ENCODE peak calls at places on chromosomes 13 and 19, in eight cellular contexts. G is heart left ventricle, R is HL-60, A is DND-41, C is right lobe of liver, V is lung, B is pancreas, F is right atrium auricular region. M is an unnamed sample.

GRCh38 chr19:14410054-14410774 is 8.9 kb downstream of the DDX39A start:
- DNase-seq in G (no peak), R (no peak), A (no peak), C (no peak), V (no peak), B (no peak), F (no peak), M (no peak)

GRCh38 chr19:31105761-31106160 is 243.5 kb downstream of the TSHZ3 start:
- DNase-seq in G (no peak), R (no peak), A (no peak), C (no peak), V (no peak), B (no peak), F (no peak), M (no peak)

GRCh38 chr13:79448413-79448812 is 32.5 kb upstream of the NDFIP2 start:
- DNase-seq in G (no peak), R (peak), A (peak), C (no peak), V (no peak), B (no peak), F (no peak), M (no peak)

GRCh38 chr13:73676550-73677040 is 457.6 kb downstream of the KLF12 start:
- DNase-seq in G (no peak), R (no peak), A (no peak), C (no peak), V (no peak), B (no peak), F (no peak), M (no peak)

GRCh38 chr13:41603917-41604316 is 146.6 kb downstream of the RGCC start:
- DNase-seq in G (no peak), R (peak), A (no peak), C (no peak), V (no peak), B (no peak), F (no peak), M (no peak)

GRCh38 chr13:105273665-105274222 is 1261.7 kb downstream of the EFNB2 start:
- DNase-seq in G (no peak), R (no peak), A (no peak), C (no peak), V (no peak), B (no peak), F (no peak), M (no peak)

GRCh38 chr19:11375143-11375948 is 880 bp downstream of the SWSAP1 start:
- DNase-seq in G (peak), R (peak), A (peak), C (peak), V (peak), B (peak), F (peak), M (peak)

GRCh38 chr19:18097217-18097992 is at the start of gene MAST3:
- DNase-seq in G (peak), R (peak), A (peak), C (peak), V (peak), B (peak), F (peak), M (peak)

GRCh38 chr19:29858000-29858596 is 46.3 kb downstream of the CCNE1 start:
- DNase-seq in G (no peak), R (no peak), A (peak), C (peak), V (peak), B (peak), F (no peak), M (peak)

GRCh38 chr13:74219571-74219970 is 85.4 kb upstream of the KLF12 start:
- DNase-seq in G (no peak), R (no peak), A (no peak), C (no peak), V (no peak), B (no peak), F (no peak), M (no peak)

GRCh38 chr13:64505511-64505910 is 2724.6 kb downstream of the PCDH9 start:
- DNase-seq in G (no peak), R (no peak), A (no peak), C (no peak), V (no peak), B (no peak), F (no peak), M (no peak)

GRCh38 chr13:50208826-50209335 is 193.6 kb downstream of the KCNRG start:
- DNase-seq in G (peak), R (peak), A (peak), C (peak), V (peak), B (no peak), F (peak), M (no peak)

GRCh38 chr19:46017874-46018675 is 4.8 kb downstream of the PGLYRP1 start:
- DNase-seq in G (no peak), R (no peak), A (no peak), C (peak), V (no peak), B (no peak), F (no peak), M (no peak)

GRCh38 chr19:13573268-13573667 is 67.0 kb upstream of the CACNA1A start:
- DNase-seq in G (no peak), R (no peak), A (no peak), C (no peak), V (no peak), B (no peak), F (no peak), M (no peak)

GRCh38 chr13:21216332-21216731 is 39.9 kb downstream of the MRPL57 start:
- DNase-seq in G (no peak), R (no peak), A (no peak), C (no peak), V (no peak), B (no peak), F (no peak), M (no peak)

GRCh38 chr19:47310819-47311218 is 1.2 kb downstream of the C5AR1 start:
- DNase-seq in G (peak), R (peak), A (no peak), C (peak), V (peak), B (no peak), F (no peak), M (no peak)

GRCh38 chr13:66492479-66492878 is 737.7 kb downstream of the PCDH9 start:
- DNase-seq in G (no peak), R (no peak), A (no peak), C (no peak), V (no peak), B (no peak), F (no peak), M (no peak)

GRCh38 chr19:35041548-35042055 is at the start of gene HPN:
- DNase-seq in G (no peak), R (no peak), A (no peak), C (peak), V (peak), B (peak), F (no peak), M (no peak)

GRCh38 chr13:19597523-19597922 is 35.9 kb upstream of the MPHOSPH8 start:
- DNase-seq in G (no peak), R (no peak), A (no peak), C (no peak), V (no peak), B (no peak), F (no peak), M (no peak)

GRCh38 chr19:54147676-54148075 is 10.1 kb downstream of the CNOT3 start:
- DNase-seq in G (peak), R (no peak), A (no peak), C (no peak), V (no peak), B (no peak), F (no peak), M (no peak)

GRCh38 chr19:2507109-2507508 is 31.2 kb downstream of the GADD45B start:
- DNase-seq in G (no peak), R (no peak), A (peak), C (peak), V (peak), B (peak), F (no peak), M (peak)

GRCh38 chr13:21608961-21609360 is 5.0 kb upstream of the MICU2 start:
- DNase-seq in G (no peak), R (no peak), A (no peak), C (no peak), V (no peak), B (no peak), F (no peak), M (no peak)

GRCh38 chr19:16024266-16025107 is 51.8 kb upstream of the TPM4 start:
- DNase-seq in G (no peak), R (no peak), A (no peak), C (peak), V (no peak), B (no peak), F (no peak), M (no peak)

GRCh38 chr13:109547942-109548860 is 238.2 kb downstream of the IRS2 start:
- DNase-seq in G (no peak), R (no peak), A (peak), C (no peak), V (no peak), B (no peak), F (no peak), M (no peak)

GRCh38 chr19:43809762-43810696 is 7.8 kb upstream of the LYPD5 start:
- DNase-seq in G (no peak), R (peak), A (no peak), C (no peak), V (no peak), B (no peak), F (no peak), M (peak)

GRCh38 chr19:38892841-38893240 is 6.6 kb downstream of the SIRT2 start:
- DNase-seq in G (no peak), R (no peak), A (no peak), C (no peak), V (no peak), B (no peak), F (no peak), M (no peak)

GRCh38 chr19:27776020-27776419 is 1436.9 kb downstream of the UQCRFS1 start:
- DNase-seq in G (no peak), R (peak), A (peak), C (no peak), V (no peak), B (no peak), F (peak), M (no peak)

GRCh38 chr19:32349724-32350475 is 4.5 kb downstream of the ZNF507 start:
- DNase-seq in G (no peak), R (no peak), A (no peak), C (no peak), V (no peak), B (no peak), F (no peak), M (no peak)

GRCh38 chr13:54449922-54450321 is 1421.3 kb downstream of the OLFM4 start:
- DNase-seq in G (no peak), R (no peak), A (no peak), C (no peak), V (no peak), B (no peak), F (no peak), M (no peak)

GRCh38 chr13:27171244-27171829 is at the start of gene USP12:
- DNase-seq in G (peak), R (no peak), A (peak), C (peak), V (no peak), B (no peak), F (no peak), M (no peak)

GRCh38 chr13:23671367-23671766 is 101.2 kb downstream of the TNFRSF19 start:
- DNase-seq in G (no peak), R (no peak), A (no peak), C (no peak), V (no peak), B (no peak), F (no peak), M (no peak)

GRCh38 chr13:98992355-98992754 is 14.5 kb upstream of the DOCK9 start:
- DNase-seq in G (no peak), R (no peak), A (no peak), C (no peak), V (no peak), B (no peak), F (no peak), M (no peak)

GRCh38 chr13:48769107-48769704 is 115.5 kb downstream of the CYSLTR2 start:
- DNase-seq in G (peak), R (peak), A (peak), C (no peak), V (peak), B (no peak), F (peak), M (peak)

GRCh38 chr13:110327036-110327790 is 20.1 kb downstream of the COL4A2 start:
- DNase-seq in G (no peak), R (no peak), A (no peak), C (no peak), V (no peak), B (no peak), F (no peak), M (no peak)

GRCh38 chr13:26616126-26616525 is 58.6 kb downstream of the WASF3 start:
- DNase-seq in G (no peak), R (no peak), A (no peak), C (no peak), V (no peak), B (no peak), F (no peak), M (no peak)

GRCh38 chr19:8429044-8429443 is 15.7 kb upstream of the HNRNPM start:
- DNase-seq in G (no peak), R (no peak), A (no peak), C (no peak), V (no peak), B (no peak), F (no peak), M (no peak)

GRCh38 chr19:8421484-8422461 is 8.7 kb downstream of the MARCHF2 start:
- DNase-seq in G (no peak), R (no peak), A (no peak), C (peak), V (no peak), B (peak), F (no peak), M (no peak)

GRCh38 chr19:8426283-8426682 is 13.2 kb downstream of the MARCHF2 start:
- DNase-seq in G (no peak), R (no peak), A (no peak), C (no peak), V (no peak), B (no peak), F (no peak), M (no peak)

DNA sequence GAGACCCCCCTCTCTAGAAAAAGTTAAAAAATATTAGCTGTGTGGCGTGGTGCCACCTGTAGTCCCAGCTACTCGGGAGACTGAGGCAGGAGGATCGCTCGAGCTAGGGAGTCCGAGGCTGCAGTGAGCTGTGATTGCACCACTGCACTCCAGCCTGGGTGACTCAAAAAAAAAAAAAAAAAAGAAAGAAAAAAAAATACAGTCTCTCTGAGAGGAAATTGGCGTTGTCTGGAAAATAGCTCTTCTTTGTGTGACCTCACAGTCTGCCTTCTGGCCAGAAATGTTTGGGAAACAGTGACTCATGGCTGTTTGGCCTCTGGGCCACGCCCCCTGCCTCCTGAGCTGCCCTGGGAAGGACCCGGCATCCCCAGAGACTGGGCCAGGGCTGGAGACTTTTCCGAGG is 10.7 kb downstream of the MARCHF2 start:
- DNase-seq in G (peak), R (peak), A (no peak), C (peak), V (peak), B (peak), F (peak), M (no peak)
- H3K27ac ChIP-seq in G (peak), R (peak), A (no peak), C (peak), V (peak), B (no peak), F (peak), M (no peak)

GRCh38 chr13:112700291-112701060 is 10.6 kb downstream of the ATP11A start:
- DNase-seq in G (no peak), R (no peak), A (no peak), C (no peak), V (no peak), B (no peak), F (no peak), M (no peak)

GRCh38 chr13:112696869-112697465 is 7.1 kb downstream of the ATP11A start:
- DNase-seq in G (no peak), R (no peak), A (no peak), C (no peak), V (no peak), B (no peak), F (no peak), M (no peak)

GRCh38 chr13:112699318-112699918 is 9.6 kb downstream of the ATP11A start:
- DNase-seq in G (no peak), R (no peak), A (no peak), C (no peak), V (no peak), B (no peak), F (no peak), M (no peak)

GRCh38 chr13:112696001-112696868 is 6.4 kb downstream of the ATP11A start:
- DNase-seq in G (no peak), R (no peak), A (no peak), C (no peak), V (no peak), B (no peak), F (no peak), M (no peak)

DNA sequence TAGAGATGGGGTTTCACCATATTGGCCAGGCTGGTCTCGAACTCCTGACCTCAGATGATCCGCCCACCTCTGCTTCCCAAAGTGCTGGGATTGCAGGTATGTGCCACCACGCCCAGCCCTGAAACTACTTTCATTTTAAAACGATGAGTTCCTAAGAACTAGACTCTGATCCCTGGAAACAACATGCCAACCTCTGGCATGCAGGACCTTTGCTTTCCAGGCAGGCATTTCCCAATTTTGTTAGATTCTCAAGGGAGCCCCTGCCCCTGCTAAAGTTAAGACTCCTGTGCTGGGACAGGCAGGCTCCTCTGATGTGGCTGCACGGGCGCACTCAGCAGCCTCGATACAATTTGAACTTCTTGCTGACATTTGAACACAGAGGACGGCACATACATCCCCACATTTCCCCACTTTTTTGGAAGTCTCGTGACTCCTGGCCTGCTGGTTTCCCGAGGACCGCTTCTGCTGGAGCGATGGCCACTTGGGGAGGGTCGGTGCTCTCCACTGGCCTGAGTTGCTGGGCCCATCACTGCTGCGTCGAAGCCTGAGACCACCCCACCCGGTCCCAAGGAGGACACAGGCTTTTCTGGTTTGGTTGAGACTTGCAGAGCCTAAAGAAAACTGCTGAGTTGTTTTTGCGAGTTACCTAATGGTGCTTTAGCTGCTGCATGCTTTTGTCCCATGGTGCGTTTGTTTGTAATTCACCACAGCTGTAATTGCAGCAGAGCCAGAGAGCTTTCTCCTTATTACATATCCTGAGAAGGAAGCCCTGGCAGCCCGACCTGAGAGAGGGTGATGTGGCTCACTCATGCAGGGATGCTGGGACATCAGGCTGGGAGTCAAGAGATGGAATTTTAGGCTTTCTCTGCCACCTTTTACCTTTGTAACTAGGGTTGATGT is 8.2 kb downstream of the ATP11A start:
- DNase-seq in G (no peak), R (no peak), A (no peak), C (no peak), V (no peak), B (no peak), F (no peak), M (no peak)
- H3K4me3 ChIP-seq in G (no peak), R (no peak), A (no peak), C (no peak), V (no peak), B (no peak), F (no peak), M (no peak)

GRCh38 chr19:33903489-33903850 is 106.8 kb downstream of the KCTD15 start:
- DNase-seq in G (no peak), R (no peak), A (no peak), C (no peak), V (no peak), B (no peak), F (no peak), M (no peak)

GRCh38 chr19:33906578-33907335 is 110.1 kb downstream of the KCTD15 start:
- DNase-seq in G (peak), R (no peak), A (no peak), C (no peak), V (no peak), B (peak), F (peak), M (no peak)

GRCh38 chr19:33904681-33905080 is 108.0 kb downstream of the KCTD15 start:
- DNase-seq in G (no peak), R (no peak), A (no peak), C (no peak), V (no peak), B (peak), F (no peak), M (no peak)

GRCh38 chr19:33905937-33906577 is 109.4 kb downstream of the KCTD15 start:
- DNase-seq in G (peak), R (no peak), A (no peak), C (peak), V (peak), B (peak), F (peak), M (no peak)

DNA sequence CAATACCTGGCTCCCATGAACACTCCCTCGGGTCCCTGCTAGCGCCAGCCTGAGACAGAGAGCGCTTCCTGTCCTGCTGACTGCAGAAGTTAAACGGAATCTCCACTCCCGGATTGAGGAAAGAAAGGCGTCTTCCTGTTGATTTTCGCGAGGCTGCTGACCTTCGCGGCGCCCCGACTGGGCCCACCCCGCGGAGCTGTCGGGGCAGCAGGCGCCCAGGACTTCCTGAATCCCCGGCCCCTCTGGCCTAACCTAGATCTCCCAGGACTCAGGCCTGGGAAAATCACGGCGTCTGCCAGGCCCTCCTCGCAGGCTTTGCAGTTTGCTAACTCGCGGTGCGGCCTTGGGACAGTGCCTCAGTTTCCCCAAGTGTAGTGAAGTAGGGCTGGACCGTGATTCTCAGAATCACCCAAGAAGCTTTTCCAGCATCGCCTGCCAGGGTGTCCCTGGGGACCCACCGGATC is 108.8 kb downstream of the KCTD15 start:
- DNase-seq in G (peak), R (no peak), A (no peak), C (no peak), V (no peak), B (peak), F (no peak), M (no peak)
- H3K27ac ChIP-seq in G (peak), R (no peak), A (no peak), C (peak), V (peak), B (peak), F (peak), M (no peak)

GRCh38 chr13:100254002-100254401 is 165.1 kb downstream of the PCCA start:
- DNase-seq in G (no peak), R (no peak), A (no peak), C (no peak), V (no peak), B (no peak), F (no peak), M (no peak)
- H3K4me3 ChIP-seq in G (no peak), R (no peak), A (no peak), C (no peak), V (no peak), B (no peak), F (no peak), M (no peak)

GRCh38 chr13:28714651-28715050 is 4.1 kb downstream of the SLC46A3 start:
- DNase-seq in G (no peak), R (no peak), A (no peak), C (no peak), V (no peak), B (no peak), F (no peak), M (no peak)
- H3K27ac ChIP-seq in G (peak), R (no peak), A (no peak), C (no peak), V (no peak), B (no peak), F (no peak), M (no peak)